ENCODE peak calls at places on chromosomes 3 and 15, in seven cellular contexts. D, Q, N, Z, B, I and G are unnamed samples.

GRCh38 chr15:63726491-63726890 is 107.3 kb downstream of the HERC1 start:
- DNase-seq in Z (no peak), B (no peak), Q (no peak), N (no peak), I (no peak), D (no peak), G (no peak)

GRCh38 chr3:194384156-194384555 is 14.6 kb upstream of the LRRC15 start:
- DNase-seq in B (no peak), Q (no peak), Z (peak), N (no peak), I (no peak), D (peak), G (no peak)

GRCh38 chr3:65030847-65031463 is 343.2 kb upstream of the ADAMTS9 start:
- DNase-seq in B (no peak), D (no peak), Z (no peak), Q (no peak), N (no peak), I (no peak), G (no peak)

GRCh38 chr3:76044601-76045600 is 259.6 kb upstream of the ZNF717 start:
- DNase-seq in I (no peak), B (peak), N (no peak), D (peak), Z (peak), Q (no peak), G (peak)

GRCh38 chr3:27740854-27741253 is 18.7 kb upstream of the EOMES start:
- DNase-seq in Z (no peak), I (no peak), D (no peak), N (no peak), Q (no peak), B (no peak), G (no peak)

GRCh38 chr15:38878946-38879345 is 314.3 kb upstream of the RASGRP1 start:
- DNase-seq in Q (no peak), B (peak), D (no peak), N (no peak), I (no peak), Z (no peak), G (no peak)

GRCh38 chr3:194869482-194870169 is 183.9 kb downstream of the FAM43A start:
- DNase-seq in I (no peak), Q (no peak), Z (peak), N (no peak), B (no peak), D (no peak), G (no peak)

GRCh38 chr3:107612581-107613182 is 89.9 kb downstream of the BBX start:
- DNase-seq in Q (no peak), B (no peak), N (no peak), Z (no peak), I (no peak), D (no peak), G (no peak)

GRCh38 chr15:73851679-73852078 is 21.7 kb upstream of the TBC1D21 start:
- DNase-seq in Q (no peak), N (no peak), Z (peak), B (peak), I (peak), D (no peak), G (no peak)

GRCh38 chr15:82919231-82919886 is 33.2 kb downstream of the HOMER2 start:
- DNase-seq in I (no peak), N (peak), B (peak), Z (no peak), Q (no peak), D (peak), G (peak)

GRCh38 chr3:111045564-111045963 is 26.1 kb upstream of the NECTIN3 start:
- DNase-seq in B (no peak), Z (no peak), D (no peak), Q (no peak), N (no peak), I (no peak), G (no peak)

GRCh38 chr15:62958528-62958927 is 84.0 kb upstream of the TPM1 start:
- DNase-seq in N (peak), D (peak), Z (no peak), Q (no peak), I (no peak), B (peak), G (peak)

GRCh38 chr15:68431792-68432401 is at the start of gene ITGA11:
- DNase-seq in B (peak), D (peak), Z (peak), N (peak), Q (no peak), I (no peak), G (peak)

GRCh38 chr3:108127301-108127988 is 36.6 kb upstream of the CD47 start:
- DNase-seq in B (no peak), Q (no peak), Z (peak), D (no peak), N (no peak), I (peak), G (no peak)

GRCh38 chr3:4533489-4534443 is 40.6 kb downstream of the ITPR1 start:
- DNase-seq in D (peak), Q (no peak), B (peak), Z (no peak), N (peak), I (no peak), G (no peak)

GRCh38 chr3:54541369-54541768 is 386.5 kb downstream of the LRTM1 start:
- DNase-seq in N (no peak), D (no peak), I (no peak), Q (no peak), B (no peak), Z (no peak), G (no peak)

GRCh38 chr3:13484861-13485590 is 4.9 kb downstream of the HDAC11 start:
- DNase-seq in I (no peak), D (peak), N (peak), Z (peak), Q (no peak), B (peak), G (peak)

GRCh38 chr3:96755519-96755918 is 58.9 kb upstream of the EPHA6 start:
- DNase-seq in N (no peak), I (no peak), Z (no peak), D (no peak), B (no peak), Q (no peak), G (no peak)

GRCh38 chr3:194129581-194130133 is 6.3 kb upstream of the HES1 start:
- DNase-seq in Q (no peak), I (no peak), D (no peak), N (peak), B (peak), Z (peak), G (no peak)

GRCh38 chr3:46162975-46163550 is 45.0 kb downstream of the CCR1 start:
- DNase-seq in D (no peak), I (no peak), N (no peak), Q (no peak), Z (no peak), B (no peak), G (no peak)

GRCh38 chr3:51974963-51975856 is at the start of gene ABHD14A:
- DNase-seq in D (peak), Z (peak), I (peak), N (peak), Q (no peak), B (peak), G (peak)

GRCh38 chr3:134992586-134992985 is 197.5 kb downstream of the EPHB1 start:
- DNase-seq in B (no peak), Z (no peak), D (no peak), Q (no peak), N (no peak), I (no peak), G (no peak)

GRCh38 chr3:184345678-184346144 is 8.3 kb downstream of the FAM131A start:
- DNase-seq in Q (no peak), Z (peak), I (no peak), D (peak), B (peak), N (peak), G (peak)

GRCh38 chr3:157310329-157311065 is 126.2 kb upstream of the PTX3 start:
- DNase-seq in Q (no peak), D (no peak), N (no peak), I (no peak), Z (no peak), B (no peak), G (no peak)

GRCh38 chr3:17091895-17092294 is 207.1 kb downstream of the PLCL2 start:
- DNase-seq in Z (no peak), Q (no peak), N (no peak), I (no peak), B (no peak), D (no peak), G (no peak)

GRCh38 chr3:15319575-15319974 is 12.8 kb downstream of the SH3BP5 start:
- DNase-seq in I (no peak), Q (no peak), Z (peak), N (no peak), B (no peak), D (peak), G (peak)

GRCh38 chr15:71746719-71747118 is 63.6 kb upstream of the NR2E3 start:
- DNase-seq in Z (no peak), B (no peak), N (no peak), Q (no peak), D (no peak), I (no peak), G (no peak)

GRCh38 chr15:24966364-24967103 is 11.7 kb downstream of the SNRPN start:
- DNase-seq in B (no peak), N (no peak), Q (no peak), I (no peak), Z (no peak), D (no peak), G (no peak)

GRCh38 chr3:189860296-189860695 is 229.1 kb downstream of the TP63 start:
- DNase-seq in Q (no peak), Z (no peak), N (no peak), B (no peak), I (no peak), D (no peak), G (no peak)

GRCh38 chr15:61479601-61480000 is 250.5 kb upstream of the RORA start:
- DNase-seq in B (no peak), Z (no peak), Q (no peak), D (no peak), I (no peak), N (no peak), G (no peak)

GRCh38 chr3:136495213-136495612 is 245.1 kb downstream of the PCCB start:
- DNase-seq in Z (no peak), N (no peak), I (no peak), B (no peak), Q (no peak), D (no peak), G (no peak)

GRCh38 chr15:30979457-30979856 is 12.0 kb downstream of the MTMR10 start:
- DNase-seq in Q (no peak), I (no peak), D (no peak), N (no peak), Z (no peak), B (no peak), G (no peak)

GRCh38 chr3:94082412-94082937 is 19.6 kb downstream of the NSUN3 start:
- DNase-seq in Q (no peak), Z (no peak), D (no peak), N (no peak), B (no peak), I (no peak), G (no peak)

DNA sequence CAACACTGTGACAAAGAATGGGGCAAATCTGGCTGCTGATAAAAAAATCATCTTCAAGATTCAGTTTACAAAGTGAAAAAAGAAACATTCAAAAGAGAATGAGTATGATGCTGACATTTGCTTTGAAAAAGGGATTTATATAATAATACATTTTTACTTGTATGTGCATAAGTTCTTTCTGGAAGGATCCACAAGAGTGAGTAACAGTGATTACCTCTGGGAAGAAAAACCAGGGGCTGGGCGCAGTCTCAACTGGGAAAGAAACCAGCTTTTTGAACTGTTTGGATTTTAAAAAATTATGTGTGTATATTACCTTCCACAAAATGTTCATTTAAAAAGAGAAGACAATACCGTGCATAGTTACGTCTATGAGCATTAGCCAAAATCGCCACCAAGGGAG is 1.3 kb downstream of the CLEC3B start:
- DNase-seq in N (no peak), B (no peak), D (no peak), Z (no peak), Q (no peak), I (no peak), G (no peak)
- H3K4me3 ChIP-seq in N (no peak), B (no peak), D (no peak), Z (peak), Q (no peak), I (no peak), G (peak)

DNA sequence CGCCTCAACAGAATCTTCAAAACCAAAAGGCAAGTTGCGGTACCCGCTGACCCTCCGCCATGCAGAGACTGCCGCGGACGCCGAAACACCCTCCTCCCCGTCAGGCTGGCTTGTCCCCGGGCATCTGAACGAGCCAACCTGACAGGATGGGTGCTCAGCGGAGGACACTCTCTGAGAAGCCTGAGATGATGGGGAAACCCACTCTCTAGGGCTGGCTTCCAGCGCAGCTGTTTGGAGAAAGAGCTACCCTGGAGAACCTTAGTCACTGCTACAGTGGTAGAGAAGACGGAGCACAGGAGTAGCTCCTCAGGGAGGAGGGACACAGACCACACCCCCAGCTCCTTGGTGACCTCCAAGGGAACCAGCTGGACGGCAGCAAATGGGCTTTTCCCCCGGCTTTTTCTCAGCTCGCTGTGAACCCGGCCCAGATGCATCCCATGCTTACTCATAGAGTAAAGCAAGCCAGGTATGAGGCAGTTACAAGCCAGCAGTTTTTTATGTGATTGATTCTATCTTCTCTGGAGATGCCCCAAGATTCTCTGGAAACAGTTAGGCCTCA is 38.9 kb downstream of the FAM174B start:
- DNase-seq in N (no peak), B (no peak), Q (no peak), I (no peak), Z (peak), D (peak), G (peak)
- H3K4me3 ChIP-seq in N (no peak), B (no peak), Q (no peak), I (no peak), Z (no peak), D (no peak), G (no peak)

GRCh38 chr15:75646944-75647364 is 758 bp upstream of the SNX33 start:
- DNase-seq in Z (peak), Q (no peak), I (no peak), N (peak), B (peak), D (peak), G (peak)
- H3K4me3 ChIP-seq in Z (peak), Q (peak), I (peak), N (peak), B (peak), D (peak), G (peak)

GRCh38 chr15:40845511-40846284 is 1.9 kb downstream of the SPINT1 start:
- DNase-seq in Q (no peak), D (no peak), B (peak), Z (peak), N (peak), I (no peak), G (no peak)

GRCh38 chr15:40846846-40847224 is 3.0 kb downstream of the SPINT1 start:
- DNase-seq in Z (peak), B (no peak), I (no peak), D (no peak), Q (no peak), N (no peak), G (no peak)

GRCh38 chr15:40845036-40845435 is 1.2 kb downstream of the SPINT1 start:
- DNase-seq in D (no peak), B (no peak), I (no peak), Q (no peak), N (no peak), Z (no peak), G (no peak)

GRCh38 chr15:40844543-40844981 is 714 bp downstream of the SPINT1 start:
- DNase-seq in B (peak), I (peak), Z (peak), D (no peak), Q (no peak), N (peak), G (peak)

DNA sequence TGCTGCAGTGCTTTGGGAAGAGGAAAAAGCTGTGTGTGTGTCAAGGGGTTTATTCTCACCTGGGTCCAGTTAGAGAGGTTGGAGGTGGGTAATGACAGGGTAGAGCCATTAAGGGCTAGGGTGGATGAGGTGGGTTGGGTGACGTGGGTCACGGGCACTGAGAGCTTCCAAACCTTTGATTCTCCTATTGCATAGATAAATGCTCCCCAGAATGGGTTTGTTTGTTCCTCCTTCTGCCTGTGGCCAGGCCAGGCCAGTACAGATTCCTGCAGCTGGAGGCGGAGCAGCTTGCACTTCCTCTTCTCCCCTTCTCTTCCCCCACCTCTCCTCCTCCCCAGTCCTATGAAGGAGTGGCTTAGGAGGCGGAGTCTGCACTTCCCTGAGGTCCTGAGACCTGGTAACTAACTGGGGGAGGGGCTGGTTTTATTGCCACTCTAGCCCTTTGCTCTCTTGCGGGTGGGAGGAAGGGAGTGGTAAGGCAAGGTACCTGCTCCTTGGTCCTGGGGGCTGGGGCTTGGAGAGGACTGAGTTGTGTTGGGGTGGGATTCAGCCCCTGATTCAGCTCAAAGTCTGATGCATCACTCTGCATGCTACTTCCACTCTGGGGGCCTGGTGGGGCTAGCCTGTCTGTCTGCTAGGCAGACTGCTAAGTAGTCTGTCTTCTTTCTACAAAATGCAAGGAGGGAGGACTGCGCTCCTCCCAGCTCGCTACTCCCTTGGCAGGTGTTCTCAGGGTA is 3.5 kb downstream of the SPINT1 start:
- DNase-seq in D (peak), I (no peak), Q (no peak), Z (peak), N (peak), B (peak), G (peak)
- H3K4me3 ChIP-seq in D (no peak), I (no peak), Q (no peak), Z (peak), N (peak), B (no peak), G (no peak)

DNA sequence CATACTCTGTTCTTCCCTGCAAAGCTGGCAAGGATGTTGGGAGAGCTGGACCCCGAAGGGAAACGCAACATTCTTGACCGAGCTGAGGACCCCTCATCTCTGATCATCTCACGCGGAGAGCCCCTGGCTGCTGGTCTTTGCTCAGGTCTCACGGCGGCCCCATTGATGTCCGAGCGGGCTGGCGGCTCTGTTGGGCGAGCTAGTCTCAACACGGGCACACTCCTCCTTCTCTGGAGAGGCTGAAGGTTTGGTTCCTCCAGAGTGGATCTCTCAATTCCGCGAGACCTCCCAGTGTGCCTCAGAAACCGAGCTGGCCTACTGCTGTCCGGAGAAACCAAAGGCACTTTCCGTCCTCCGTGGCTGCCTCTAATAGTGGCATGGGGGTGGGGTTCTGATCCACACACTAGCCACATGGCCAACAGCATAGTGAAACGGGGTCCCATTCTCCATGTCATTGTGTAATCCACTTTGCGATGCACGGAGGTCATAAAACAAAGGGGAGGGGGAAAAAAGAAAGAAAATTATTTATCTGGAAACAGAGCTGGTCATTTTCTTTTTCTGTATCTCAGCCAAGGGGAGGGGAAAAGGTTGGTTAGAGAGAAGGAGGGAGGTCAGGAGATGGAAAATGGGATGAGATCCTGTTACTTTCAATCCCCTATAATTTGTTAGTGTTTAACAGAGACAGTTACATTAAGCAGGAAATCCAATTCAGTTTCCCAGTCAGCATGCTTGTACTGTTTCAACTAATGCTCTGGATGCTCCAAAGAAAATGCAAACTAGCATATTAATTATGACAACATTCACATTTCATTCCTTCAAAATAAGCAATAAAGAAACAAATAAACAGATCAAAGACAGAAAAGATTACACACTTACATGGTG is 1.3 kb downstream of the CCDC80 start:
- DNase-seq in I (no peak), B (no peak), Q (no peak), Z (no peak), N (no peak), D (no peak), G (no peak)
- H3K4me3 ChIP-seq in I (no peak), B (no peak), Q (peak), Z (peak), N (no peak), D (no peak), G (peak)

DNA sequence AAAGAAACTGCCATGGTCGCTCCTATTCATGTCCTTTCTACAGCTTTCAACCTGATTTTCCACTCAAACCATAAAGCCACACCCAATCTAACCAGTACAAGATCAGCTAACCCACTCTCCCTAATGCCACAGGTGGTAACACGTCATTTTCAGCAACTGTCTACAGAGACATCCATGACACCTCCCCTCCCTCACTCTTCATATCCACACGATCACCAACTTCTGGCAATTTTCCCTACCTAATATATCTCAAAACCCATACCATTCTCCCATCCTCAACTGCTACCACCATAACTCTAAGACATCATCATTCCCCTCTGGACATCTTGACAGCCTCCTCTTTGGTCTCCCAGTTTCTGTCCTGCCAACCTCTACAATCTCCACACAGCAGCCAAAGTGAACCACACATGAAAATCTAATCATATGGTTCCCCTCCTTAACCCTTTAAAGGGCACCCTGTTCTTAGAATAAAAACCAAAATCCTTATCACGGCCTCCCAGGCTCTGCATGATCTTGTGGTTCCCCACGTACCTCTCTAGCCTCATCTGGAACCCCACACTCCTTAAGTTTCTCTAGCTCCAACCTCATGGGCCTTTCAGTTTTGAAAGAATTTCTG is 33.6 kb downstream of the SPINK8 start:
- DNase-seq in D (no peak), N (no peak), B (no peak), Z (no peak), Q (no peak), I (no peak), G (no peak)
- H3K4me3 ChIP-seq in D (no peak), N (peak), B (no peak), Z (peak), Q (peak), I (peak), G (peak)